ENCODE peak calls at places on chromosomes 4 and X, in ten cellular contexts. Z, U, K, C, F, P, X, M, O and A are unnamed samples. For H3K36me3, the result is how much of the 10 kb centered on the place peaks cover.

GRCh38 chr4:156830356-156830755 is 141.2 kb downstream of the PDGFC start:
- DNase-seq in O (no peak), P (no peak), Z (peak), F (peak), C (no peak), X (no peak), K (no peak), M (no peak), U (peak), A (no peak)

GRCh38 chrX:74090049-74090448 is 213.9 kb upstream of the ZCCHC13 start:
- DNase-seq in F (no peak), K (no peak), X (no peak), O (no peak), M (no peak), C (no peak), Z (no peak), P (no peak), U (no peak), A (no peak)

GRCh38 chr4:185119927-185120630 is 23.0 kb upstream of the SLC25A4 start:
- DNase-seq in P (no peak), C (no peak), Z (peak), F (no peak), M (no peak), O (no peak), K (no peak), U (peak), X (no peak), A (peak)

GRCh38 chrX:11908371-11908770 is 150.3 kb downstream of the MSL3 start:
- DNase-seq in F (no peak), O (no peak), P (peak), C (no peak), K (no peak), X (no peak), M (peak), Z (no peak), U (peak), A (peak)

GRCh38 chrX:15785176-15785735 is 5.0 kb upstream of the ZRSR2 start:
- DNase-seq in C (no peak), F (no peak), P (no peak), O (no peak), M (no peak), K (no peak), Z (no peak), X (no peak), U (no peak), A (no peak)

GRCh38 chrX:11566158-11566557 is 99.6 kb downstream of the ARHGAP6 start:
- DNase-seq in M (no peak), U (no peak), X (no peak), K (no peak), F (no peak), O (no peak), P (no peak), Z (no peak), C (no peak), A (no peak)

GRCh38 chrX:152647978-152648377 is 10.3 kb downstream of the GABRQ start:
- DNase-seq in C (no peak), F (no peak), O (no peak), M (no peak), Z (no peak), X (no peak), U (no peak), K (no peak), P (no peak), A (no peak)

GRCh38 chrX:108297290-108297689 is 140.9 kb downstream of the COL4A6 start:
- DNase-seq in Z (no peak), U (no peak), O (no peak), P (no peak), C (no peak), K (no peak), M (no peak), X (no peak), F (no peak), A (no peak)

GRCh38 chr4:119314356-119314755 is 7.6 kb downstream of the FABP2 start:
- DNase-seq in F (peak), U (peak), K (peak), O (no peak), Z (peak), P (peak), X (no peak), C (no peak), M (no peak), A (peak)

GRCh38 chr4:162959056-162959455 is 207.6 kb downstream of the NAF1 start:
- DNase-seq in O (no peak), Z (no peak), C (no peak), F (no peak), X (no peak), U (no peak), P (peak), K (peak), M (no peak), A (peak)

GRCh38 chr4:158314756-158315487 is 104.6 kb downstream of the TMEM144 start:
- DNase-seq in M (no peak), O (no peak), U (peak), X (no peak), K (no peak), Z (peak), F (no peak), C (no peak), P (no peak), A (no peak)

GRCh38 chrX:129769467-129770154 is 10.1 kb upstream of the SASH3 start:
- DNase-seq in P (no peak), C (no peak), Z (no peak), U (peak), O (no peak), K (peak), F (no peak), X (no peak), M (peak), A (no peak)

GRCh38 chr4:2742823-2743517 is 13.2 kb downstream of the TNIP2 start:
- DNase-seq in K (no peak), M (no peak), P (no peak), U (no peak), X (no peak), C (no peak), O (no peak), F (no peak), Z (no peak), A (no peak)

GRCh38 chr4:140485939-140486338 is 12.2 kb downstream of the MGAT4D start:
- DNase-seq in X (no peak), P (peak), C (no peak), K (no peak), U (no peak), O (no peak), Z (no peak), F (no peak), M (no peak), A (no peak)

GRCh38 chr4:157096439-157096838 is 20.5 kb downstream of the GLRB start:
- DNase-seq in U (peak), C (no peak), Z (no peak), X (no peak), F (no peak), P (no peak), M (no peak), K (no peak), O (no peak), A (no peak)

GRCh38 chr4:116005037-116005805 is 891.8 kb upstream of the NDST4 start:
- DNase-seq in U (no peak), Z (peak), P (no peak), X (no peak), M (no peak), C (no peak), O (no peak), K (no peak), F (no peak), A (peak)

GRCh38 chr4:91502365-91502764 is 801.4 kb upstream of the GRID2 start:
- DNase-seq in X (no peak), M (no peak), Z (peak), P (peak), U (peak), O (no peak), C (no peak), K (no peak), F (no peak), A (no peak)

GRCh38 chr4:55169352-55169959 is 44.1 kb upstream of the KDR start:
- DNase-seq in O (peak), M (no peak), U (peak), C (no peak), K (no peak), P (peak), Z (peak), F (no peak), X (no peak), A (peak)

GRCh38 chr4:99126376-99126775 is 17.7 kb downstream of the ADH4 start:
- DNase-seq in X (no peak), M (no peak), U (no peak), O (no peak), Z (no peak), C (no peak), F (no peak), K (no peak), P (no peak), A (no peak)

GRCh38 chrX:2848806-2849420 is 20.2 kb downstream of the GYG2 start:
- DNase-seq in Z (peak), P (peak), O (no peak), F (no peak), C (no peak), M (no peak), K (no peak), U (peak), X (no peak), A (peak)

GRCh38 chr4:122742933-122743829 is 10.7 kb downstream of the BBS12 start:
- DNase-seq in K (no peak), M (no peak), U (no peak), O (no peak), X (no peak), Z (no peak), P (no peak), C (no peak), F (no peak), A (no peak)

GRCh38 chr4:62771656-62772557 is 1571.8 kb downstream of the ADGRL3 start:
- DNase-seq in O (no peak), U (no peak), F (no peak), P (peak), C (no peak), Z (no peak), M (no peak), K (no peak), X (no peak), A (no peak)

GRCh38 chr4:56705870-56706400 is 24.8 kb upstream of the HOPX start:
- DNase-seq in U (no peak), Z (no peak), C (no peak), F (no peak), O (no peak), K (no peak), M (no peak), P (no peak), X (no peak), A (no peak)

GRCh38 chr4:37890501-37891220 is at the start of gene TBC1D1:
- DNase-seq in O (peak), P (peak), U (no peak), Z (peak), M (peak), C (peak), X (peak), F (peak), K (peak), A (peak)

GRCh38 chrX:132463411-132463810 is 25.4 kb downstream of the MBNL3 start:
- DNase-seq in M (no peak), F (no peak), O (no peak), C (no peak), K (no peak), U (peak), Z (no peak), P (peak), X (no peak), A (peak)

GRCh38 chrX:131316260-131316659 is 27.2 kb upstream of the IGSF1 start:
- DNase-seq in X (no peak), K (no peak), C (no peak), P (no peak), U (no peak), Z (peak), M (no peak), O (no peak), F (no peak), A (no peak)

GRCh38 chrX:81316163-81316562 is 114.3 kb downstream of the SH3BGRL start:
- DNase-seq in F (no peak), X (no peak), M (no peak), O (no peak), C (no peak), U (peak), K (no peak), Z (no peak), P (no peak), A (no peak)

GRCh38 chr4:95549246-95550138 is 719 bp upstream of the UNC5C start:
- DNase-seq in O (peak), U (peak), M (peak), F (peak), C (peak), P (peak), X (peak), K (peak), Z (peak), A (no peak)
- H3K4me3 ChIP-seq in O (peak), U (peak), M (peak), F (peak), C (no peak), P (peak), X (peak), K (peak), Z (peak), A (peak)

GRCh38 chrX:13759152-13759718 is 24.7 kb downstream of the OFD1 start:
- DNase-seq in Z (no peak), F (no peak), K (no peak), P (no peak), X (no peak), U (no peak), O (no peak), M (peak), C (no peak), A (peak)

GRCh38 chrX:13762015-13762414 is 27.5 kb downstream of the OFD1 start:
- DNase-seq in P (no peak), M (no peak), F (no peak), O (no peak), X (no peak), U (no peak), C (no peak), K (no peak), Z (no peak), A (no peak)

GRCh38 chrX:13763489-13763888 is 28.9 kb downstream of the OFD1 start:
- DNase-seq in X (no peak), F (no peak), P (no peak), U (no peak), M (no peak), C (no peak), Z (no peak), O (peak), K (no peak), A (no peak)

GRCh38 chrX:13760428-13760827 is 25.9 kb downstream of the OFD1 start:
- DNase-seq in Z (no peak), P (no peak), U (no peak), X (no peak), M (no peak), F (no peak), C (no peak), K (no peak), O (no peak), A (peak)

DNA sequence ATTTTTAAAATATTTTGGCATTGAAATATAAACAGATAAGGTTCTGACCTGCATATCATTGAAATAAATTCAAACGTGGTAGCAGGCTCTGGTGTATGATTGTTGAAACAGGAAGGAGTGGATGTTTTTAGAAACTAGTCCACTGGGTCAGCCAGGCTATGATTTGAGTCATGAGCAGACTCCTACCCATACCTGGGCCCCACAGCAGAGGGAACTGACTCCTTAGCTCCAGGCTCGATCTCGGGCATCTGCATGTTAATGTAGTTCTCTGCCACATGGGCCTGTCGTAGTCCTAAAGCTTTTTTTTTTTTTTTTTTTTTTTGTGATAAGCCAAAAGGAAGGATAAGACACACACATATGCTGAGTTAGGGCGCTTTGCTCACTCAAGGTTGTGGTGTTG is 27.1 kb downstream of the OFD1 start:
- DNase-seq in X (no peak), F (no peak), M (peak), Z (no peak), O (no peak), K (no peak), P (peak), C (no peak), U (no peak), A (no peak)
- H3K36me3 ChIP-seq in X (under half), F (under half), M (under half), Z (under half), O (under half), K (under half), P (half or more), C (under half), U (under half), A (under half)

DNA sequence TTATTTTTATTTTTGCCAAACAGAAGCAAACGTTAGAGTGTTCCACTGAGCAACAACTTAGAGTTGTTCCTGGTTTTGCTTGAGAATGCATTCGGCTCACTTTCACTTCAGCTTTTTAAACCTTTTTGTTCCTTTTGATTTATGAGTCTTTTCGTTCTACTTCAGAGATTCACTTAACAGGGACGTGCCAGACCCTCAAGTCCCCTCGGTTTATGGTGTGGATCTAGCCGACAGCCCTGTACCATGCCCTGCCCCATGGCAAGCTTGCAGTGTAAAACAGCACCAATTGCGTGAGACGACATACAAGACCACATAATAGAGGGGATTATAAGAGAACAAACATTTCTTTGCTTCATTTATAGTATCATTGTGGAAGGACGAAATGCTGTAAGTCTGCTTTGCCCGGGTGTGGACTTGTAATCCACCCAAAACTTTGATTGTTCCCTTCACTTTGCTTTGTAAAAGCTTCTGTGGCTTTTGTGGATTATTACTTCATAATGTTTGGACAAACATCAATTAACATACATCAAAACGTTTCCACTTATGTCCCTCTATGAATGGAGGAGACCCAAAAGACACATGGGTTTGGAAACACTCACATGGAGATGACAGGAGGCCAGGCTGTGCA is 415.3 kb downstream of the SPRY1 start:
- DNase-seq in K (no peak), F (no peak), X (no peak), Z (no peak), M (peak), C (no peak), O (no peak), P (no peak), U (no peak), A (no peak)
- H3K4me3 ChIP-seq in K (peak), F (no peak), X (no peak), Z (peak), M (no peak), C (no peak), O (no peak), P (no peak), U (no peak), A (no peak)

GRCh38 chr4:129751646-129752045 is 655.7 kb downstream of the C4orf33 start:
- DNase-seq in X (no peak), U (no peak), Z (no peak), C (no peak), K (no peak), O (no peak), M (no peak), F (no peak), P (no peak), A (no peak)
- H3K36me3 ChIP-seq in X (under half), U (under half), Z (under half), C (under half), K (under half), O (under half), M (under half), F (under half), P (under half), A (under half)